ENCODE peak calls at places on chromosome 5, in four cellular contexts. O is SK-N-SH, P is tibial nerve, Y is BJ. D is an unnamed sample.

GRCh38 chr5:115599502-115599901 is 2.8 kb downstream of the TICAM2 start:
- DNase-seq in O (peak; percentile 36), P (no peak), Y (no peak), D (no peak)

GRCh38 chr5:89930591-89931383 is 478.8 kb downstream of the CETN3 start:
- DNase-seq in O (no peak), P (no peak), Y (peak; percentile 44), D (no peak)

GRCh38 chr5:81517462-81517861 is 123.5 kb upstream of the ACOT12 start:
- DNase-seq in O (no peak), P (no peak), Y (no peak), D (no peak)

GRCh38 chr5:16538001-16538400 is 72.4 kb upstream of the ZNF622 start:
- DNase-seq in O (no peak), P (no peak), Y (no peak), D (no peak)

GRCh38 chr5:141529002-141529401 is 40.1 kb downstream of the PCDHGC5 start:
- DNase-seq in O (no peak), P (no peak), Y (no peak), D (no peak)

GRCh38 chr5:142063878-142064331 is 44.7 kb upstream of the NDFIP1 start:
- DNase-seq in O (peak; percentile 82), P (peak; percentile 78), Y (no peak), D (peak; percentile 46)

GRCh38 chr5:16791036-16791705 is 144.9 kb downstream of the MYO10 start:
- DNase-seq in O (peak; percentile 69), P (no peak), Y (no peak), D (no peak)

GRCh38 chr5:149358294-149358651 is 427 bp downstream of the PCYOX1L start:
- DNase-seq in O (peak; percentile 81), P (peak; percentile 38), Y (no peak), D (peak; percentile 43)

GRCh38 chr5:28766565-28767158 is 1728.3 kb upstream of the CDH9 start:
- DNase-seq in O (peak; percentile 1), P (no peak), Y (no peak), D (no peak)

GRCh38 chr5:149639718-149640117 is 58.4 kb downstream of the ARHGEF37 start:
- DNase-seq in O (peak; percentile 33), P (no peak), Y (no peak), D (no peak)

GRCh38 chr5:146592342-146592741 is 76.4 kb upstream of the GPR151 start:
- DNase-seq in O (no peak), P (no peak), Y (no peak), D (no peak)

GRCh38 chr5:14948341-14948830 is 76.8 kb upstream of the ANKH start:
- DNase-seq in O (no peak), P (no peak), Y (no peak), D (no peak)

GRCh38 chr5:16666140-16666860 is 49.5 kb upstream of the RETREG1 start:
- DNase-seq in O (no peak), P (no peak), Y (no peak), D (no peak)

GRCh38 chr5:112586596-112587062 is 151.1 kb upstream of the APC start:
- DNase-seq in O (no peak), P (no peak), Y (no peak), D (no peak)

GRCh38 chr5:12246016-12246415 is 341.8 kb upstream of the CTNND2 start:
- DNase-seq in O (no peak), P (no peak), Y (no peak), D (no peak)

GRCh38 chr5:122849746-122850145 is 4.3 kb downstream of the SNX24 start:
- DNase-seq in O (no peak), P (no peak), Y (no peak), D (no peak)

GRCh38 chr5:131749138-131749537 is 47.7 kb downstream of the FNIP1 start:
- DNase-seq in O (no peak), P (no peak), Y (no peak), D (no peak)

GRCh38 chr5:165607026-165607425 is 2101.6 kb downstream of the MAT2B start:
- DNase-seq in O (no peak), P (no peak), Y (no peak), D (no peak)

GRCh38 chr5:141778683-141779082 is 96.7 kb upstream of the ARAP3 start:
- DNase-seq in O (no peak), P (no peak), Y (no peak), D (no peak)

GRCh38 chr5:84524491-84524890 is 139.8 kb upstream of the EDIL3 start:
- DNase-seq in O (no peak), P (no peak), Y (no peak), D (no peak)

GRCh38 chr5:73274870-73275756 is 102.1 kb downstream of the TMEM174 start:
- DNase-seq in O (no peak), P (peak; percentile 58), Y (no peak), D (no peak)

GRCh38 chr5:13591621-13592020 is 352.9 kb downstream of the DNAH5 start:
- DNase-seq in O (no peak), P (no peak), Y (no peak), D (no peak)

GRCh38 chr5:142143878-142144277 is 35.3 kb downstream of the NDFIP1 start:
- DNase-seq in O (peak; percentile 47), P (no peak), Y (no peak), D (peak; percentile 52)

GRCh38 chr5:160159991-160160826 is 41.0 kb upstream of the PWWP2A start:
- DNase-seq in O (no peak), P (no peak), Y (no peak), D (no peak)

GRCh38 chr5:126561908-126562307 is 33.1 kb downstream of the ALDH7A1 start:
- DNase-seq in O (no peak), P (no peak), Y (no peak), D (no peak)

GRCh38 chr5:91162534-91163381 is 220.4 kb downstream of the ARRDC3 start:
- DNase-seq in O (no peak), P (peak; percentile 33), Y (no peak), D (no peak)

GRCh38 chr5:154967419-154968024 is 26.6 kb downstream of the MRPL22 start:
- DNase-seq in O (peak; percentile 30), P (no peak), Y (no peak), D (no peak)

GRCh38 chr5:29811914-29812679 is 1381.4 kb upstream of the CDH6 start:
- DNase-seq in O (no peak), P (no peak), Y (no peak), D (no peak)

GRCh38 chr5:140338336-140338735 is 8.1 kb downstream of the HBEGF start:
- DNase-seq in O (no peak), P (no peak), Y (no peak), D (no peak)

GRCh38 chr5:143491644-143492043 is 88.2 kb upstream of the NR3C1 start:
- DNase-seq in O (no peak), P (no peak), Y (no peak), D (no peak)

GRCh38 chr5:66143473-66144073 is 527 bp upstream of the SREK1 start:
- DNase-seq in O (no peak), P (no peak), Y (no peak), D (no peak)

GRCh38 chr5:98963019-98963418 is 34.2 kb upstream of the CHD1 start:
- DNase-seq in O (no peak), P (no peak), Y (no peak), D (no peak)

GRCh38 chr5:1402611-1403255 is 42.5 kb downstream of the SLC6A3 start:
- DNase-seq in O (no peak), P (no peak), Y (no peak), D (no peak)

GRCh38 chr5:101390317-101390908 is 487.3 kb upstream of the ST8SIA4 start:
- DNase-seq in O (peak; percentile 2), P (no peak), Y (peak; percentile 0), D (peak; percentile 9)

GRCh38 chr5:8851101-8851500 is 694.8 kb downstream of the SEMA5A start:
- DNase-seq in O (peak; percentile 15), P (no peak), Y (no peak), D (no peak)

GRCh38 chr5:88298425-88298824 is 29.8 kb upstream of the TMEM161B start:
- DNase-seq in O (no peak), P (no peak), Y (peak; percentile 2), D (no peak)

GRCh38 chr5:90967851-90968250 is 409.3 kb downstream of the ADGRV1 start:
- DNase-seq in O (no peak), P (no peak), Y (no peak), D (no peak)

GRCh38 chr5:1732238-1732880 is 67.3 kb downstream of the MRPL36 start:
- DNase-seq in O (peak; percentile 6), P (no peak), Y (no peak), D (no peak)

GRCh38 chr5:1179383-1179715 is 22.0 kb upstream of the SLC6A19 start:
- DNase-seq in O (no peak), P (no peak), Y (no peak), D (no peak)

GRCh38 chr5:93600409-93601052 is 17.5 kb downstream of the NR2F1 start:
- DNase-seq in O (no peak), P (no peak), Y (no peak), D (no peak)
- H3K27me3 ChIP-seq in O (no peaks in the 10 kb centered on the region), P (peaks cover 27% of the 10 kb centered on the region), Y (peaks cover 2% of the 10 kb centered on the region), D (peaks cover 67% of the 10 kb centered on the region)

GRCh38 chr5:62137628-62138027 is 168.4 kb upstream of the KIF2A start:
- DNase-seq in O (no peak), P (no peak), Y (no peak), D (no peak)

GRCh38 chr5:62139741-62140140 is 166.3 kb upstream of the KIF2A start:
- DNase-seq in O (no peak), P (no peak), Y (no peak), D (no peak)

GRCh38 chr5:62134811-62135210 is 171.2 kb upstream of the KIF2A start:
- DNase-seq in O (no peak), P (no peak), Y (no peak), D (no peak)

GRCh38 chr5:62142351-62142750 is 163.7 kb upstream of the KIF2A start:
- DNase-seq in O (no peak), P (no peak), Y (no peak), D (no peak)

GRCh38 chr5:62138607-62139006 is 167.4 kb upstream of the KIF2A start:
- DNase-seq in O (peak; percentile 9), P (no peak), Y (no peak), D (no peak)
- H3K27me3 ChIP-seq in O (no peaks in the 10 kb centered on the region), P (no peaks in the 10 kb centered on the region), Y (no peaks in the 10 kb centered on the region), D (no peaks in the 10 kb centered on the region)

GRCh38 chr5:51890435-51891116 is 507.3 kb downstream of the ISL1 start:
- DNase-seq in O (no peak), P (no peak), Y (no peak), D (no peak)

GRCh38 chr5:51892680-51893079 is 509.4 kb downstream of the ISL1 start:
- DNase-seq in O (no peak), P (no peak), Y (no peak), D (no peak)

DNA sequence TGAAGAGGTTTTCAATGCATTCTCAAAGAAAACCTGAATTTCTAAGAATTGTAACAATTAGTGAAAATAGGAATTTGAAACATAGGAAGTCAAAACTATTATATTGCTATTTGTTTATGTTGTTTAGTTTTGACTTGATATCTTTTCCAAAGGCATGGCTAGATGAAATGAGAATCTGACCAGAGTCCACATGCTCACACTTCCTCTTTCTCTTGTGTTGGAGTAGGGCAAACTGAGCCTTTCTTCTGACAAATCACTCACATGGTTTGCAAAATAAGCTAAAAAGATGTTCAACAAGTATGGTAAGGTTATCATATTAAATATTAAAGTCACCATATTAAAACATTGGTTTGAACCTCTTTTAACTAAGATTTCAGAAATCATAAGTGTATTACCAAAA is 512.6 kb downstream of the ISL1 start:
- DNase-seq in O (no peak), P (no peak), Y (no peak), D (no peak)
- H3K27me3 ChIP-seq in O (no peaks in the 10 kb centered on the region), P (no peaks in the 10 kb centered on the region), Y (no peaks in the 10 kb centered on the region), D (no peaks in the 10 kb centered on the region)

GRCh38 chr5:10471672-10472071 is 30.0 kb downstream of the ROPN1L start:
- DNase-seq in O (no peak), P (no peak), Y (no peak), D (no peak)
- H3K27me3 ChIP-seq in O (no peaks in the 10 kb centered on the region), P (no peaks in the 10 kb centered on the region), Y (no peaks in the 10 kb centered on the region), D (no peaks in the 10 kb centered on the region)